ENCODE peak calls at places on chromosomes 7 and 10, in seven cellular contexts. One of them, this sample, is unnamed.
A peak's percentile ranks its signal among the peaks of the same experiment; 100 is the strongest.

GRCh38 chr10:71429929-71430328 is 33.2 kb downstream of the CDH23 start:
- DNase-seq in fibroblast of lung: no peak
- DNase-seq in pancreas: no peak
- DNase-seq in heart left ventricle: no peak
- DNase-seq in PC-3: no peak
- DNase-seq in effector memory CD4-positive, alpha-beta T cell: no peak
- DNase-seq in RWPE1: no peak
- DNase-seq in this sample: no peak

GRCh38 chr10:28676297-28676967 is 889 bp upstream of the BAMBI start:
- DNase-seq in fibroblast of lung: no peak
- DNase-seq in pancreas: peak; percentile 40
- DNase-seq in heart left ventricle: no peak
- DNase-seq in PC-3: no peak
- DNase-seq in effector memory CD4-positive, alpha-beta T cell: no peak
- DNase-seq in RWPE1: no peak
- DNase-seq in this sample: no peak

GRCh38 chr7:50632561-50633413 is 67.6 kb upstream of the DDC start:
- DNase-seq in fibroblast of lung: peak; percentile 40
- DNase-seq in pancreas: peak; percentile 63
- DNase-seq in heart left ventricle: peak; percentile 7
- DNase-seq in PC-3: peak; percentile 69
- DNase-seq in effector memory CD4-positive, alpha-beta T cell: peak; percentile 26
- DNase-seq in RWPE1: peak; percentile 42
- DNase-seq in this sample: peak; percentile 63

GRCh38 chr7:112395893-112396292 is 54.4 kb upstream of the IFRD1 start:
- DNase-seq in fibroblast of lung: no peak
- DNase-seq in pancreas: no peak
- DNase-seq in heart left ventricle: no peak
- DNase-seq in PC-3: no peak
- DNase-seq in effector memory CD4-positive, alpha-beta T cell: no peak
- DNase-seq in RWPE1: no peak
- DNase-seq in this sample: no peak

GRCh38 chr10:31317652-31318381 is 1.2 kb upstream of the ZEB1 start:
- DNase-seq in fibroblast of lung: no peak
- DNase-seq in pancreas: no peak
- DNase-seq in heart left ventricle: no peak
- DNase-seq in PC-3: no peak
- DNase-seq in effector memory CD4-positive, alpha-beta T cell: no peak
- DNase-seq in RWPE1: no peak
- DNase-seq in this sample: peak; percentile 68

GRCh38 chr10:7605565-7606295 is 61.0 kb downstream of the ITIH5 start:
- DNase-seq in fibroblast of lung: no peak
- DNase-seq in pancreas: no peak
- DNase-seq in heart left ventricle: no peak
- DNase-seq in PC-3: no peak
- DNase-seq in effector memory CD4-positive, alpha-beta T cell: no peak
- DNase-seq in RWPE1: no peak
- DNase-seq in this sample: no peak

GRCh38 chr7:112192236-112193154 is 13.7 kb downstream of the DOCK4 start:
- DNase-seq in fibroblast of lung: peak; percentile 76
- DNase-seq in pancreas: no peak
- DNase-seq in heart left ventricle: peak; percentile 33
- DNase-seq in PC-3: peak; percentile 90
- DNase-seq in effector memory CD4-positive, alpha-beta T cell: no peak
- DNase-seq in RWPE1: peak; percentile 82
- DNase-seq in this sample: no peak

GRCh38 chr10:110511734-110512449 is 14.2 kb downstream of the DUSP5 start:
- DNase-seq in fibroblast of lung: peak; percentile 68
- DNase-seq in pancreas: no peak
- DNase-seq in heart left ventricle: no peak
- DNase-seq in PC-3: no peak
- DNase-seq in effector memory CD4-positive, alpha-beta T cell: no peak
- DNase-seq in RWPE1: no peak
- DNase-seq in this sample: no peak

GRCh38 chr10:25175527-25176420 is 973 bp downstream of the GPR158 start:
- DNase-seq in fibroblast of lung: peak; percentile 31
- DNase-seq in pancreas: peak; percentile 15
- DNase-seq in heart left ventricle: peak; percentile 13
- DNase-seq in PC-3: no peak
- DNase-seq in effector memory CD4-positive, alpha-beta T cell: no peak
- DNase-seq in RWPE1: no peak
- DNase-seq in this sample: no peak

GRCh38 chr10:125085281-125085680 is 75.1 kb downstream of the CTBP2 start:
- DNase-seq in fibroblast of lung: no peak
- DNase-seq in pancreas: no peak
- DNase-seq in heart left ventricle: no peak
- DNase-seq in PC-3: no peak
- DNase-seq in effector memory CD4-positive, alpha-beta T cell: no peak
- DNase-seq in RWPE1: no peak
- DNase-seq in this sample: no peak
- H3K27ac ChIP-seq in fibroblast of lung: peak overlapping the region; percentile 94
- H3K27ac ChIP-seq in pancreas: peak overlapping the region; percentile 96
- H3K27ac ChIP-seq in heart left ventricle: peak overlapping the region; percentile 71
- H3K27ac ChIP-seq in PC-3: peak overlapping the region; percentile 77
- H3K27ac ChIP-seq in effector memory CD4-positive, alpha-beta T cell: no peak overlapping the region
- H3K27ac ChIP-seq in RWPE1: peak overlapping the region; percentile 76
- H3K27ac ChIP-seq in this sample: no peak overlapping the region

DNA sequence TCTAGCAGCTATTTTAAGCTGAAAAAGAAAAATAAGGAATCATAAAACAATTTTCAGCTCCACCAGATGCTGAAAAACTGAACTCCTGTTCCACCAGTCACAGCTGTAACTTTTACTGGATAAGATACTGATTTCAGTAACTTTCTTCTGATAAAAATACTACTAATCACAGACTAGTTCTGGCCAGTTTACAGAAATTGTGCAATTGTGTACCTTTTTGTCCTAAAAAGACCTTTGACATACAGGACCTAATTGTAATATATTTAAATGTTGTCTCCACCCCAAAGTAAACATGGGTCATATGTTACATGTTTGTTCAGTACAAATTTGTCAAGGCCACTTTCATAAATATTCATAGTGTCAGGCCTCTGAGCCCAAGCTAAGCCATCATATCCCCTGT is 27.1 kb upstream of the PIP start:
- DNase-seq in fibroblast of lung: no peak
- DNase-seq in pancreas: no peak
- DNase-seq in heart left ventricle: no peak
- DNase-seq in PC-3: no peak
- DNase-seq in effector memory CD4-positive, alpha-beta T cell: no peak
- DNase-seq in RWPE1: no peak
- DNase-seq in this sample: no peak
- H3K27ac ChIP-seq in fibroblast of lung: no peak overlapping the region
- H3K27ac ChIP-seq in pancreas: no peak overlapping the region
- H3K27ac ChIP-seq in heart left ventricle: no peak overlapping the region
- H3K27ac ChIP-seq in PC-3: no peak overlapping the region
- H3K27ac ChIP-seq in effector memory CD4-positive, alpha-beta T cell: no peak overlapping the region
- H3K27ac ChIP-seq in RWPE1: no peak overlapping the region
- H3K27ac ChIP-seq in this sample: no peak overlapping the region

GRCh38 chr7:6012355-6013104 is 3.5 kb downstream of the AIMP2 start:
- DNase-seq in fibroblast of lung: no peak
- DNase-seq in pancreas: no peak
- DNase-seq in heart left ventricle: no peak
- DNase-seq in PC-3: no peak
- DNase-seq in effector memory CD4-positive, alpha-beta T cell: no peak
- DNase-seq in RWPE1: no peak
- DNase-seq in this sample: no peak
- H3K27ac ChIP-seq in fibroblast of lung: no peak overlapping the region
- H3K27ac ChIP-seq in pancreas: peak overlapping the region; percentile 67
- H3K27ac ChIP-seq in heart left ventricle: no peak overlapping the region
- H3K27ac ChIP-seq in PC-3: no peak overlapping the region
- H3K27ac ChIP-seq in effector memory CD4-positive, alpha-beta T cell: no peak overlapping the region
- H3K27ac ChIP-seq in RWPE1: peak overlapping the region; percentile 99
- H3K27ac ChIP-seq in this sample: no peak overlapping the region

GRCh38 chr7:7166318-7166717 is 16.0 kb upstream of the C1GALT1 start:
- DNase-seq in fibroblast of lung: no peak
- DNase-seq in pancreas: no peak
- DNase-seq in heart left ventricle: no peak
- DNase-seq in PC-3: no peak
- DNase-seq in effector memory CD4-positive, alpha-beta T cell: no peak
- DNase-seq in RWPE1: no peak
- DNase-seq in this sample: no peak
- H3K27ac ChIP-seq in fibroblast of lung: no peak overlapping the region
- H3K27ac ChIP-seq in pancreas: no peak overlapping the region
- H3K27ac ChIP-seq in heart left ventricle: no peak overlapping the region
- H3K27ac ChIP-seq in PC-3: no peak overlapping the region
- H3K27ac ChIP-seq in effector memory CD4-positive, alpha-beta T cell: no peak overlapping the region
- H3K27ac ChIP-seq in RWPE1: no peak overlapping the region
- H3K27ac ChIP-seq in this sample: no peak overlapping the region

GRCh38 chr7:43460733-43461348 is 122.1 kb upstream of the STK17A start:
- DNase-seq in fibroblast of lung: no peak
- DNase-seq in pancreas: no peak
- DNase-seq in heart left ventricle: no peak
- DNase-seq in PC-3: no peak
- DNase-seq in effector memory CD4-positive, alpha-beta T cell: no peak
- DNase-seq in RWPE1: no peak
- DNase-seq in this sample: no peak

GRCh38 chr7:43458330-43458729 is 124.6 kb upstream of the STK17A start:
- DNase-seq in fibroblast of lung: no peak
- DNase-seq in pancreas: no peak
- DNase-seq in heart left ventricle: no peak
- DNase-seq in PC-3: no peak
- DNase-seq in effector memory CD4-positive, alpha-beta T cell: no peak
- DNase-seq in RWPE1: no peak
- DNase-seq in this sample: no peak

GRCh38 chr7:43461349-43462024 is 121.4 kb upstream of the STK17A start:
- DNase-seq in fibroblast of lung: no peak
- DNase-seq in pancreas: no peak
- DNase-seq in heart left ventricle: peak; percentile 31
- DNase-seq in PC-3: no peak
- DNase-seq in effector memory CD4-positive, alpha-beta T cell: no peak
- DNase-seq in RWPE1: no peak
- DNase-seq in this sample: no peak

GRCh38 chr7:43456200-43456599 is 126.7 kb upstream of the STK17A start:
- DNase-seq in fibroblast of lung: peak; percentile 11
- DNase-seq in pancreas: no peak
- DNase-seq in heart left ventricle: no peak
- DNase-seq in PC-3: no peak
- DNase-seq in effector memory CD4-positive, alpha-beta T cell: no peak
- DNase-seq in RWPE1: no peak
- DNase-seq in this sample: no peak

DNA sequence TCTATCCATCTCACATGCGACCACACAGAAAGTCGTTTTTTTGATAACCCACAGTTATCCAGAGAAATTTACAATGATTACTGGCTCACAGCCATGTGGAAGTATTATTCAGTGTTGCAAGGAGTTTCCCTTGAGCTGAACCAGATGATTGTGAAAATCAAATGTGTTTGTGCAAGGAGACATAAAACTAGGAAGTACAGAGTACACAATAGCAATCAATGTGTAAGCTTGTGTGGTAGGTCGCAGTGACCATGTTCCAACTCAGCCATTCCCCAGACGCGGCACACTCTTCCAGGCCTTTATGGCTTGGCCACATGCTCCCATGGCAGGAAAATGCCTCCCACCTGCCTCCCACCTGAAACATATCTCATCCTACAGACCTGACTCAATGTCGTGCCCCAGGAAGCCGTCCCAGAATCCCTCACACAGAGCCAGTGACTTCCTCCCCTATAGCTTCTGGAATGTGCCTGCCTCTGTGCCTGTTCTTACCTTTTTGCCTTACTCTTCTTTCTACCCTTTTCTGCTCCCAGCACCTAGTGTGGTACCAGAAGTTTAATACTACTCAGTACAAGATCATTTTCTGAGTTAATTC is 124.1 kb upstream of the STK17A start:
- DNase-seq in fibroblast of lung: no peak
- DNase-seq in pancreas: no peak
- DNase-seq in heart left ventricle: no peak
- DNase-seq in PC-3: no peak
- DNase-seq in effector memory CD4-positive, alpha-beta T cell: no peak
- DNase-seq in RWPE1: no peak
- DNase-seq in this sample: no peak
- H3K27ac ChIP-seq in fibroblast of lung: no peak overlapping the region
- H3K27ac ChIP-seq in pancreas: no peak overlapping the region
- H3K27ac ChIP-seq in heart left ventricle: no peak overlapping the region
- H3K27ac ChIP-seq in PC-3: no peak overlapping the region
- H3K27ac ChIP-seq in effector memory CD4-positive, alpha-beta T cell: no peak overlapping the region
- H3K27ac ChIP-seq in RWPE1: no peak overlapping the region
- H3K27ac ChIP-seq in this sample: no peak overlapping the region

GRCh38 chr7:138981332-138982203 is at the start of gene KIAA1549:
- DNase-seq in fibroblast of lung: peak; percentile 68
- DNase-seq in pancreas: peak; percentile 82
- DNase-seq in heart left ventricle: peak; percentile 67
- DNase-seq in PC-3: peak; percentile 77
- DNase-seq in effector memory CD4-positive, alpha-beta T cell: peak; percentile 16
- DNase-seq in RWPE1: peak; percentile 66
- DNase-seq in this sample: no peak
- H3K27ac ChIP-seq in fibroblast of lung: no peak within 1 kb of the TSS
- H3K27ac ChIP-seq in pancreas: peak within 1 kb of the TSS; percentile 48
- H3K27ac ChIP-seq in heart left ventricle: no peak within 1 kb of the TSS
- H3K27ac ChIP-seq in PC-3: peak within 1 kb of the TSS; percentile 40
- H3K27ac ChIP-seq in effector memory CD4-positive, alpha-beta T cell: no peak within 1 kb of the TSS
- H3K27ac ChIP-seq in RWPE1: no peak within 1 kb of the TSS
- H3K27ac ChIP-seq in this sample: no peak within 1 kb of the TSS

GRCh38 chr10:104895981-104896380 is 254.9 kb downstream of the SORCS3 start:
- DNase-seq in fibroblast of lung: no peak
- DNase-seq in pancreas: no peak
- DNase-seq in heart left ventricle: no peak
- DNase-seq in PC-3: no peak
- DNase-seq in effector memory CD4-positive, alpha-beta T cell: no peak
- DNase-seq in RWPE1: no peak
- DNase-seq in this sample: no peak

GRCh38 chr10:104893711-104894110 is 252.6 kb downstream of the SORCS3 start:
- DNase-seq in fibroblast of lung: no peak
- DNase-seq in pancreas: no peak
- DNase-seq in heart left ventricle: no peak
- DNase-seq in PC-3: no peak
- DNase-seq in effector memory CD4-positive, alpha-beta T cell: no peak
- DNase-seq in RWPE1: no peak
- DNase-seq in this sample: no peak

GRCh38 chr10:104894711-104895110 is 253.6 kb downstream of the SORCS3 start:
- DNase-seq in fibroblast of lung: no peak
- DNase-seq in pancreas: no peak
- DNase-seq in heart left ventricle: no peak
- DNase-seq in PC-3: no peak
- DNase-seq in effector memory CD4-positive, alpha-beta T cell: no peak
- DNase-seq in RWPE1: no peak
- DNase-seq in this sample: no peak

GRCh38 chr10:104897679-104898078 is 256.6 kb downstream of the SORCS3 start:
- DNase-seq in fibroblast of lung: no peak
- DNase-seq in pancreas: no peak
- DNase-seq in heart left ventricle: no peak
- DNase-seq in PC-3: no peak
- DNase-seq in effector memory CD4-positive, alpha-beta T cell: no peak
- DNase-seq in RWPE1: no peak
- DNase-seq in this sample: no peak

GRCh38 chr10:104895541-104895940 is 254.5 kb downstream of the SORCS3 start:
- DNase-seq in fibroblast of lung: no peak
- DNase-seq in pancreas: no peak
- DNase-seq in heart left ventricle: no peak
- DNase-seq in PC-3: no peak
- DNase-seq in effector memory CD4-positive, alpha-beta T cell: no peak
- DNase-seq in RWPE1: no peak
- DNase-seq in this sample: no peak
- H3K27ac ChIP-seq in fibroblast of lung: no peak overlapping the region
- H3K27ac ChIP-seq in pancreas: no peak overlapping the region
- H3K27ac ChIP-seq in heart left ventricle: no peak overlapping the region
- H3K27ac ChIP-seq in PC-3: no peak overlapping the region
- H3K27ac ChIP-seq in effector memory CD4-positive, alpha-beta T cell: no peak overlapping the region
- H3K27ac ChIP-seq in RWPE1: no peak overlapping the region
- H3K27ac ChIP-seq in this sample: no peak overlapping the region

This sample was measured in CD4-positive, CD25-positive, alpha-beta regulatory T cell.